ENCODE peak calls at places on chromosomes 11 and 22, in nine cellular contexts. R is kidney epithelial cell, H is AG04449, S is right lobe of liver, V is AG04450, A is cardiac fibroblast, F is thoracic aorta, M is colonic mucosa, E is tibial nerve. U is an unnamed sample.

GRCh38 chr22:25062378-25063095 is 110.0 kb downstream of the KIAA1671 start:
- DNase-seq in R (no peak), H (no peak), S (no peak), V (no peak), A (no peak), F (no peak), M (no peak), E (no peak), U (no peak)

GRCh38 chr11:45301537-45302246 is 15.6 kb upstream of the SYT13 start:
- DNase-seq in R (no peak), H (no peak), S (no peak), V (no peak), A (no peak), F (no peak), M (no peak), E (no peak), U (no peak)

GRCh38 chr22:50076646-50077624 is 8.3 kb downstream of the MLC1 start:
- DNase-seq in R (no peak), H (no peak), S (peak), V (no peak), A (no peak), F (no peak), M (no peak), E (no peak), U (no peak)

GRCh38 chr11:91041626-91042025 is 818.8 kb upstream of the CHORDC1 start:
- DNase-seq in R (no peak), H (no peak), S (no peak), V (no peak), A (peak), F (no peak), M (no peak), E (no peak), U (no peak)

GRCh38 chr22:47647181-47647580 is 884.7 kb downstream of the TBC1D22A start:
- DNase-seq in R (no peak), H (no peak), S (no peak), V (no peak), A (no peak), F (no peak), M (no peak), E (no peak), U (no peak)

GRCh38 chr11:93005239-93005638 is 35.8 kb downstream of the MTNR1B start:
- DNase-seq in R (no peak), H (no peak), S (no peak), V (peak), A (peak), F (no peak), M (no peak), E (no peak), U (no peak)

GRCh38 chr22:29454186-29454745 is 15.9 kb downstream of the RFPL1 start:
- DNase-seq in R (no peak), H (no peak), S (no peak), V (no peak), A (no peak), F (no peak), M (no peak), E (no peak), U (no peak)

GRCh38 chr11:34860034-34860433 is 56.1 kb downstream of the APIP start:
- DNase-seq in R (no peak), H (no peak), S (no peak), V (no peak), A (no peak), F (no peak), M (no peak), E (no peak), U (no peak)

GRCh38 chr11:60193687-60194433 is 11.0 kb upstream of the MS4A6A start:
- DNase-seq in R (peak), H (no peak), S (no peak), V (no peak), A (peak), F (no peak), M (peak), E (peak), U (peak)

GRCh38 chr11:16780698-16781550 is 42.5 kb downstream of the C11orf58 start:
- DNase-seq in R (no peak), H (no peak), S (no peak), V (no peak), A (no peak), F (no peak), M (no peak), E (no peak), U (no peak)

GRCh38 chr22:42080287-42080686 is 787 bp downstream of the SMDT1 start:
- DNase-seq in R (no peak), H (no peak), S (no peak), V (no peak), A (peak), F (no peak), M (peak), E (no peak), U (no peak)

GRCh38 chr22:25334091-25334490 is 114.7 kb downstream of the CRYBB2 start:
- DNase-seq in R (no peak), H (no peak), S (peak), V (no peak), A (peak), F (no peak), M (peak), E (no peak), U (no peak)

GRCh38 chr11:35968386-35969088 is 24.7 kb downstream of the LDLRAD3 start:
- DNase-seq in R (no peak), H (no peak), S (no peak), V (no peak), A (no peak), F (no peak), M (no peak), E (no peak), U (no peak)

GRCh38 chr11:13667245-13667644 is 1.2 kb upstream of the FAR1 start:
- DNase-seq in R (no peak), H (no peak), S (no peak), V (no peak), A (no peak), F (no peak), M (no peak), E (no peak), U (no peak)

GRCh38 chr11:29333993-29334780 is 682.6 kb downstream of the KCNA4 start:
- DNase-seq in R (no peak), H (no peak), S (no peak), V (peak), A (peak), F (no peak), M (no peak), E (no peak), U (no peak)
- TF ChIP-seq CTCF in R (peak), H (peak), S (peak), V (peak), A (peak), F (peak), M (no peak), E (no peak), U (peak)

GRCh38 chr22:30640361-30640760 is 4.8 kb downstream of the SLC35E4 start:
- DNase-seq in R (no peak), H (no peak), S (no peak), V (no peak), A (no peak), F (no peak), M (no peak), E (no peak), U (no peak)

GRCh38 chr22:30636226-30637077 is 871 bp downstream of the SLC35E4 start:
- DNase-seq in R (no peak), H (no peak), S (peak), V (no peak), A (peak), F (no peak), M (peak), E (no peak), U (no peak)

GRCh38 chr22:30634477-30635233 is 926 bp upstream of the SLC35E4 start:
- DNase-seq in R (peak), H (peak), S (peak), V (peak), A (peak), F (peak), M (peak), E (peak), U (peak)

GRCh38 chr22:30635273-30636225 is at the start of gene SLC35E4:
- DNase-seq in R (peak), H (peak), S (peak), V (peak), A (peak), F (peak), M (peak), E (peak), U (no peak)

DNA sequence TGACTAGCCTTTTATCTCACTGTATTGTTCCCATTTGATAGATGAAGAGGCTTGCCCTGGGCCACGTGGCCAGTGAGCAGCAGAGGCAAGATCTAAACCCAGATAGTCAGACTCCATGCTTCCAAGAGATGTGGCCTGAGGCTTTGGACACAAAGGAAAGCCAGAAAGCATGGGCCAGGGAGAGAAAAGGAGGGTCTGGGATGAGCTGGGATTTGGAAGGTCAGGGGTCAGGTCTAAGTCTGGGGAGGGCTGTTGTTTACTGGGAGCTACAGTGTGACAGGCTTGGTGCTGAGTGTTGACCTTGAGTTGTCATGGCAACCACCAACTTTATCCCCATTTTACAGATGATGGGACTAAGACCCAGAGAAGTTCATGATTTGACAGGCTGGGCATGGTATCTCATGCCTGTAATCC is 2.1 kb downstream of the SLC35E4 start:
- DNase-seq in R (no peak), H (no peak), S (no peak), V (no peak), A (peak), F (no peak), M (no peak), E (no peak), U (no peak)
- H3K4me3 ChIP-seq in R (no peak), H (peak), S (no peak), V (peak), A (peak), F (peak), M (no peak), E (no peak), U (no peak)

GRCh38 chr11:65425105-65425970 is 2.7 kb downstream of the NEAT1 start:
- DNase-seq in R (no peak), H (no peak), S (peak), V (no peak), A (peak), F (no peak), M (peak), E (peak), U (no peak)
- TF ChIP-seq CTCF in R (no peak), H (no peak), S (no peak), V (peak), A (no peak), F (no peak), M (no peak), E (no peak), U (no peak)

GRCh38 chr22:37517826-37518450 is 1.3 kb downstream of the CARD10 start:
- DNase-seq in R (no peak), H (no peak), S (no peak), V (no peak), A (no peak), F (no peak), M (no peak), E (no peak), U (no peak)
- H3K4me3 ChIP-seq in R (peak), H (peak), S (peak), V (peak), A (peak), F (no peak), M (peak), E (no peak), U (peak)

GRCh38 chr11:115958089-115959000 is 454.1 kb upstream of the CADM1 start:
- DNase-seq in R (no peak), H (no peak), S (no peak), V (no peak), A (no peak), F (no peak), M (no peak), E (no peak), U (no peak)
- TF ChIP-seq CTCF in R (no peak), H (no peak), S (no peak), V (no peak), A (no peak), F (no peak), M (no peak), E (no peak), U (no peak)

DNA sequence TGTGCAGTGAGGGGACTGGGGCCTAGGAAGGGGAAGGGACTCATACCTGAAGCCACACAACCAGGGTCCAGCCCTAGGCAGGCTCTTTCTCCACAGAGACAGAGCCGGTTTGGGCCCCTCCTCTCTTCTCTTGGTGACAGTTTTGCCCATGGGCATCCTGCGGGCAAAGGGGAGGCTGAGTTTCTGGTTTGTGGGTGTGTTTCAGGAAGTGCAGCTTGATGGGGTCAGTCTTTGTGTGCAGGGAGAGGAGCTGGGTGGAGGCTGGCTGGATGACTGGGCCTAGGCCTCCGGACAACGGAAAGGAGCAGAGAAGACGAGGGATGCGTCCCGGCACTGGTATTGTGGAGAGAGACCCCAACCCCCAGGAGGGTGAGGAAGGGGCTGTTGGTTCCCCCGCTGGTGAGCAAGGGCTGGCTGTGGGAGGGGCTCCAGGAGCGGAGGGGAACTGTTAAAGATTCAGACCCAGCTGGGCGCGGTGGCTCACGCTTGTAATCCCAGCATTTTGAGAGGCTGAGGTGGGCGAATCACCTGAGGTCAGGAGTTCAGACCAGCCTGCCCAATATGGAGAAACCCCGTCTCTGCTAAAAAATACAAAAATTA is 23.4 kb upstream of the CELSR1 start:
- DNase-seq in R (no peak), H (no peak), S (peak), V (no peak), A (no peak), F (no peak), M (no peak), E (no peak), U (no peak)
- H3K4me3 ChIP-seq in R (no peak), H (no peak), S (no peak), V (no peak), A (no peak), F (no peak), M (no peak), E (no peak), U (no peak)

GRCh38 chr22:40479126-40479800 is 108.9 kb downstream of the SGSM3 start:
- DNase-seq in R (no peak), H (no peak), S (no peak), V (no peak), A (no peak), F (no peak), M (no peak), E (no peak), U (no peak)
- TF ChIP-seq CTCF in R (no peak), H (no peak), S (no peak), V (no peak), A (no peak), F (no peak), M (no peak), E (no peak), U (no peak)

DNA sequence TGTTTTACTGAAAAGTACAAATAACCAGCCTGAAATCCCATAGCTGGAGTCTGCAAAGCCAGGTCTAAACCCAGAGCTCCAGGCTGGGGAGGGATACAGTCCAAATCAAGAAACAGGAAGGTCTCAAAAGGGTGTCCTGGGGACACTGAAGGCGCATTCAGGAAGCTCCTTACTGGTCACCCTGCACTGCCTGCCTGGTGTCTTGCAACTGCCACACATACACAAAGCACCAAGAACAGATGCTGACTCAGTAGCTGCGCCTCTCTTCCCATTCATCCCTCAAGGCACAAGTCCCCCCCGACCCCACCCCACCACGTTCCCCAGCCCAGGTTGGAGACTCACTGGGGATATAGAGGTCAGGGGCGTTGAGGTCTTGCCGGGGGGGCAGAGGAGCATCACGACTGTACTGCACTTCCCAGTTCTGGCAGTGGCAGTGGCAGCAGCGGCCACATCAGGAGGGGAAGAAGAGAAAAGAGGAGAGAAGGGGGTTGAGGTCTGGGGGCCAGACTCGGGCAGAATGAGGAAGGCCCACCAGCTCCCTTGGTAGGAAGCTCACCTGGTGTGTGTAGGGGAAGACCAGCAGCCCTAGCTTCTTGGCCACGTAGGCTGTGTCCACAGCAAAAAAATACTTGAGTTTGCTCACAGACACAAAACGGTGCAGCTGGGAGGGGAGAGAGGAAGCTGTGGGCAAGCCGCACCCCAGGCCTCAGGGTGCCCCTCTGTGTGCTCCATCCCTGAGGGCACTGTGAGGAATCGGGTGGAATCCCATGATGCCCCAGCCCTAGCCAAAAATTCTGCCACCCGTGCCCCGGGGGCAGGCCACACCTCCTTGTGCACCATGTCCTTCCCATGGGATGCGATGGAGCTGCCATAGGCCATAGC is 1.4 kb downstream of the YIF1A start:
- DNase-seq in R (no peak), H (no peak), S (no peak), V (no peak), A (no peak), F (no peak), M (no peak), E (no peak), U (no peak)
- H3K4me3 ChIP-seq in R (peak), H (peak), S (peak), V (peak), A (peak), F (peak), M (peak), E (peak), U (peak)

U was measured in epithelial cell of proximal tubule.